ENCODE peak calls at places on chromosomes 13 and 19, in four cellular contexts. R is left lung, F is foreskin fibroblast, I is heart right ventricle. O is an unnamed sample.

GRCh38 chr19:55005684-55006488 is 32.2 kb downstream of the GP6 start:
- DNase-seq in R (peak), F (no peak), I (no peak), O (peak)

GRCh38 chr13:21050288-21051197 is 10.8 kb downstream of the LATS2 start:
- DNase-seq in I (no peak), F (no peak), R (no peak), O (no peak)

GRCh38 chr13:39415003-39415402 is 188.0 kb downstream of the LHFPL6 start:
- DNase-seq in F (no peak), R (no peak), I (no peak), O (no peak)

GRCh38 chr13:60448907-60449510 is 52.0 kb downstream of the TDRD3 start:
- DNase-seq in R (no peak), I (no peak), F (peak), O (no peak)

GRCh38 chr19:48400018-48400742 is 6.7 kb downstream of the GRIN2D start:
- DNase-seq in I (peak), R (no peak), F (peak), O (no peak)

GRCh38 chr13:80278706-80279105 is 62.2 kb downstream of the SPRY2 start:
- DNase-seq in R (no peak), F (no peak), I (no peak), O (no peak)

GRCh38 chr13:39597828-39598227 is 5.2 kb downstream of the LHFPL6 start:
- DNase-seq in F (peak), I (no peak), R (no peak), O (no peak)

GRCh38 chr19:36420961-36421748 is 2.7 kb upstream of the ZFP82 start:
- DNase-seq in I (peak), R (no peak), F (peak), O (no peak)

GRCh38 chr19:39297931-39298634 is 1.9 kb downstream of the IFNL1 start:
- DNase-seq in I (peak), F (no peak), R (no peak), O (no peak)

GRCh38 chr13:94352057-94352456 is 127.4 kb downstream of the DCT start:
- DNase-seq in R (no peak), I (no peak), F (no peak), O (no peak)

DNA sequence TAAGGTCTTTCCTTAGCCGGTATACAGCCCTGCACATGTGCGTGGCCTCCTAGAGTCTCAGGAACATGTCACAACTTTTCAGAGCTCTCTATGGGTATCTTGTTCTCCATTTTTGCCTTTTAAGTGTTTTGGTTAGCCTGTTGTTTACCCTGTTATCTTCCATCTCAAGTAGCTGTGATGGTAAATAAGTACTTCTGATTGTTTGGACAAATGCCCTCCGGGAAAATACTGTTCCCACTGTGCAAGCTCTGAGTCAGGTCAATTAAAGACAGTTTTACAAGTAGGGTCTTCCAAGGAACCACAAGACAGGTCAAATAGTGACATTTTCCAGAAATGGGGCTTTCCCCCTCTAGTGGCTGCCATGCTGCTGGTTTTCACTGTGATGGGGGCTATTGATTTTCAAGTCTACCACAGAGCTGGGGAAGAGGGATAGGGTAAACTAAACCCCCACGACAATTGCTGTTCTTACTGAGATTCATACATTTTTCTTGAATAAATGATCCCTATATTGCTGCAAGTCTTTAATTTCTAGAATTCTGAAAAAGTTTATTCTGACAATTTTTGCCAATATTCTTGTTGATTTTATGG is 109.5 kb downstream of the TM9SF2 start:
- DNase-seq in I (no peak), R (no peak), F (no peak), O (no peak)
- TF ChIP-seq CTCF in I (no peak), R (no peak), F (peak), O (no peak)

GRCh38 chr13:30156826-30157615 is 150.3 kb downstream of the KATNAL1 start:
- DNase-seq in F (no peak), R (no peak), I (no peak), O (no peak)

GRCh38 chr13:30157616-30157993 is 149.7 kb downstream of the KATNAL1 start:
- DNase-seq in R (no peak), F (no peak), I (no peak), O (no peak)

GRCh38 chr13:30159446-30159839 is 147.9 kb downstream of the KATNAL1 start:
- DNase-seq in F (peak), I (no peak), R (no peak), O (no peak)

GRCh38 chr13:30156270-30156669 is 151.1 kb downstream of the KATNAL1 start:
- DNase-seq in F (no peak), I (no peak), R (no peak), O (no peak)

GRCh38 chr13:30158774-30159445 is 148.4 kb downstream of the KATNAL1 start:
- DNase-seq in F (peak), I (no peak), R (no peak), O (no peak)
- TF ChIP-seq CTCF in F (peak), I (no peak), R (no peak), O (no peak)

GRCh38 chr13:46543307-46543706 is 9.7 kb upstream of the LRCH1 start:
- DNase-seq in I (no peak), F (no peak), R (no peak), O (no peak)

GRCh38 chr13:46542833-46543232 is 10.1 kb upstream of the LRCH1 start:
- DNase-seq in I (no peak), F (no peak), R (no peak), O (no peak)

GRCh38 chr13:46544208-46544607 is 8.8 kb upstream of the LRCH1 start:
- DNase-seq in I (no peak), F (no peak), R (no peak), O (no peak)

GRCh38 chr13:46544811-46545210 is 8.2 kb upstream of the LRCH1 start:
- DNase-seq in I (no peak), R (no peak), F (no peak), O (no peak)

GRCh38 chr13:46546084-46546786 is 6.7 kb upstream of the LRCH1 start:
- DNase-seq in I (no peak), R (no peak), F (no peak), O (no peak)
- TF ChIP-seq CTCF in I (no peak), R (no peak), F (no peak), O (no peak)

GRCh38 chr13:51783432-51784094 is 20.4 kb downstream of the DHRS12 start:
- DNase-seq in I (no peak), R (no peak), F (no peak), O (no peak)

GRCh38 chr13:51780099-51780498 is 23.9 kb downstream of the DHRS12 start:
- DNase-seq in F (no peak), R (no peak), I (no peak), O (no peak)

GRCh38 chr13:51784097-51784496 is 19.9 kb downstream of the DHRS12 start:
- DNase-seq in F (no peak), R (no peak), I (no peak), O (no peak)

GRCh38 chr13:51782026-51782710 is 21.8 kb downstream of the DHRS12 start:
- DNase-seq in I (no peak), F (no peak), R (no peak), O (no peak)

DNA sequence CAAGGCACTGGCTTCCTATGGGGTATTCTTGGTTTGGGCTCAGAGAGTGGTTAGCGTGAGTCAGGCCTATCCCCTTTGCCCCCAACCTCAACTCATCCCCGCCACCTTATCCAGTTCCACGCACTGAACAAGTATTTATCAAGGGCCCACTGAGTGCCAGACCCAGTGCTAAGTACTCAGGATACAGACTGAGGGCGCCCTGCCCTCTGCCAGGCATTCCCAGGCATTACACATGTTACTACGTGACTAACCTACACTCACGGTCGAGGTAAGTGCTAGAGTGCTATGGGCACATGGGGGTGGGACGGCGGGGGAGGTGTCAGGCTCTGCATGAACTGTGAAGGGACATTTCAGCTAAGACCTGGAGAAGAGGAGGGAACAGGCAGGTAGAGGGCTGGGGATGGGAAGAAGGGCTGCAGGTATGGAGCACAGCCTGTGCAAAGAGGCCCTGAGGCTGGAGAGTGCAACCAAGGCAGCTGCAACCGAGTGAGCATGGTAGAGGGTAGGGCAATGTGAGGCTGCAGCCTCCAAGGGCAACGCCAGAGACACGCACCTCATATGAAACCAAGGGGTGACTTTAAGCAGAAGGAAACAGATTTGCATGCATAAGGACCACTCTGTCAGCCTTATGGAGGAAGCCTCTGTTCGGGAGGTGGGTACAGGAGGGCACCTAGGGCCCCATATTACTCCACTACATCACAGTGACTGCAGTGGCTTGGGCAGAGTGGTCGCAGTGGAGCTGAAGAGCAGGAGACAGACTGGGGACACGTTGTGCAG is 22.5 kb downstream of the DHRS12 start:
- DNase-seq in R (no peak), I (no peak), F (no peak), O (no peak)
- TF ChIP-seq CTCF in R (no peak), I (no peak), F (peak), O (no peak)